ENCODE peak calls at places on chromosomes 16 and 17, in four cellular contexts. One of them, this sample, is unnamed.

GRCh38 chr16:49491736-49492089 is 118.1 kb downstream of the C16orf78 start:
- DNase-seq in MM.1S: peak
- DNase-seq in ovary: peak
- DNase-seq in GM23248: no peak
- DNase-seq in this sample: no peak

GRCh38 chr16:8869212-8869987 is 594 bp upstream of the CARHSP1 start:
- DNase-seq in MM.1S: no peak
- DNase-seq in ovary: no peak
- DNase-seq in GM23248: no peak
- DNase-seq in this sample: no peak

GRCh38 chr16:84960942-84961341 is 50.4 kb downstream of the ZDHHC7 start:
- DNase-seq in MM.1S: no peak
- DNase-seq in ovary: no peak
- DNase-seq in GM23248: no peak
- DNase-seq in this sample: no peak

GRCh38 chr17:740240-741055 is 8.1 kb downstream of the TLCD3A start:
- DNase-seq in MM.1S: no peak
- DNase-seq in ovary: no peak
- DNase-seq in GM23248: no peak
- DNase-seq in this sample: peak

GRCh38 chr17:7885357-7886226 is 3.0 kb upstream of the CHD3 start:
- DNase-seq in MM.1S: peak
- DNase-seq in ovary: peak
- DNase-seq in GM23248: peak
- DNase-seq in this sample: peak

GRCh38 chr16:85402910-85403692 is 210.0 kb upstream of the GSE1 start:
- DNase-seq in MM.1S: no peak
- DNase-seq in ovary: peak
- DNase-seq in GM23248: no peak
- DNase-seq in this sample: no peak

GRCh38 chr16:2773188-2773968 is 3.7 kb downstream of the ELOB start:
- DNase-seq in MM.1S: no peak
- DNase-seq in ovary: no peak
- DNase-seq in GM23248: peak
- DNase-seq in this sample: no peak

GRCh38 chr16:85664580-85665372 is 24.0 kb downstream of the GINS2 start:
- DNase-seq in MM.1S: no peak
- DNase-seq in ovary: peak
- DNase-seq in GM23248: no peak
- DNase-seq in this sample: no peak

GRCh38 chr17:35612924-35613521 is 25.9 kb downstream of the AP2B1 start:
- DNase-seq in MM.1S: peak
- DNase-seq in ovary: no peak
- DNase-seq in GM23248: peak
- DNase-seq in this sample: peak

GRCh38 chr16:51818342-51818944 is 667.4 kb upstream of the SALL1 start:
- DNase-seq in MM.1S: no peak
- DNase-seq in ovary: no peak
- DNase-seq in GM23248: peak
- DNase-seq in this sample: peak

GRCh38 chr17:8707232-8707590 is 37.4 kb downstream of the CCDC42 start:
- DNase-seq in MM.1S: no peak
- DNase-seq in ovary: no peak
- DNase-seq in GM23248: no peak
- DNase-seq in this sample: no peak

GRCh38 chr17:49063652-49064051 is 66.5 kb downstream of the IGF2BP1 start:
- DNase-seq in MM.1S: no peak
- DNase-seq in ovary: no peak
- DNase-seq in GM23248: peak
- DNase-seq in this sample: no peak

GRCh38 chr16:83100679-83101078 is 473.9 kb downstream of the CDH13 start:
- DNase-seq in MM.1S: no peak
- DNase-seq in ovary: no peak
- DNase-seq in GM23248: peak
- DNase-seq in this sample: peak

GRCh38 chr16:82603784-82604411 is 22.9 kb upstream of the CDH13 start:
- DNase-seq in MM.1S: no peak
- DNase-seq in ovary: no peak
- DNase-seq in GM23248: peak
- DNase-seq in this sample: peak

GRCh38 chr17:2170023-2170422 is 115.1 kb downstream of the HIC1 start:
- DNase-seq in MM.1S: peak
- DNase-seq in ovary: no peak
- DNase-seq in GM23248: no peak
- DNase-seq in this sample: peak

GRCh38 chr17:60747069-60747808 is 69.6 kb downstream of the BCAS3 start:
- DNase-seq in MM.1S: no peak
- DNase-seq in ovary: no peak
- DNase-seq in GM23248: no peak
- DNase-seq in this sample: no peak

GRCh38 chr17:66255112-66255511 is 25.9 kb upstream of the APOH start:
- DNase-seq in MM.1S: peak
- DNase-seq in ovary: no peak
- DNase-seq in GM23248: peak
- DNase-seq in this sample: peak

GRCh38 chr17:61734012-61734411 is 129.3 kb downstream of the BRIP1 start:
- DNase-seq in MM.1S: no peak
- DNase-seq in ovary: no peak
- DNase-seq in GM23248: no peak
- DNase-seq in this sample: no peak

GRCh38 chr16:84414789-84415326 is 46.5 kb downstream of the ATP2C2 start:
- DNase-seq in MM.1S: no peak
- DNase-seq in ovary: no peak
- DNase-seq in GM23248: no peak
- DNase-seq in this sample: no peak

GRCh38 chr17:28727727-28728363 is 743 bp upstream of the NEK8 start:
- DNase-seq in MM.1S: peak
- DNase-seq in ovary: peak
- DNase-seq in GM23248: peak
- DNase-seq in this sample: peak

GRCh38 chr17:47696717-47697642 is 3.0 kb downstream of the TBKBP1 start:
- DNase-seq in MM.1S: no peak
- DNase-seq in ovary: no peak
- DNase-seq in GM23248: no peak
- DNase-seq in this sample: no peak

GRCh38 chr16:88337021-88337420 is 45.7 kb upstream of the ZNF469 start:
- DNase-seq in MM.1S: no peak
- DNase-seq in ovary: no peak
- DNase-seq in GM23248: no peak
- DNase-seq in this sample: no peak

GRCh38 chr17:512926-513325 is 160.3 kb upstream of the RPH3AL start:
- DNase-seq in MM.1S: no peak
- DNase-seq in ovary: no peak
- DNase-seq in GM23248: peak
- DNase-seq in this sample: no peak

GRCh38 chr17:3927628-3928010 is 11.4 kb upstream of the P2RX1 start:
- DNase-seq in MM.1S: no peak
- DNase-seq in ovary: no peak
- DNase-seq in GM23248: no peak
- DNase-seq in this sample: no peak

GRCh38 chr17:66107731-66108130 is 84.2 kb downstream of the CEP112 start:
- DNase-seq in MM.1S: no peak
- DNase-seq in ovary: no peak
- DNase-seq in GM23248: no peak
- DNase-seq in this sample: no peak

GRCh38 chr17:49438885-49439284 is 24.2 kb upstream of the PHB1 start:
- DNase-seq in MM.1S: no peak
- DNase-seq in ovary: no peak
- DNase-seq in GM23248: no peak
- DNase-seq in this sample: no peak

GRCh38 chr17:43042025-43042424 is 17.0 kb downstream of the RND2 start:
- DNase-seq in MM.1S: no peak
- DNase-seq in ovary: no peak
- DNase-seq in GM23248: peak
- DNase-seq in this sample: no peak

GRCh38 chr16:73172621-73173312 is 124.8 kb upstream of the ZFHX3 start:
- DNase-seq in MM.1S: no peak
- DNase-seq in ovary: peak
- DNase-seq in GM23248: peak
- DNase-seq in this sample: no peak

GRCh38 chr16:77336637-77337036 is 98.2 kb downstream of the ADAMTS18 start:
- DNase-seq in MM.1S: no peak
- DNase-seq in ovary: no peak
- DNase-seq in GM23248: peak
- DNase-seq in this sample: no peak

GRCh38 chr17:6393368-6393952 is 41.5 kb downstream of the AIPL1 start:
- DNase-seq in MM.1S: no peak
- DNase-seq in ovary: no peak
- DNase-seq in GM23248: no peak
- DNase-seq in this sample: no peak

GRCh38 chr16:578870-579405 is 9.2 kb downstream of the PIGQ start:
- DNase-seq in MM.1S: peak
- DNase-seq in ovary: peak
- DNase-seq in GM23248: peak
- DNase-seq in this sample: peak

GRCh38 chr16:57591086-57591869 is 37.2 kb upstream of the ADGRG1 start:
- DNase-seq in MM.1S: peak
- DNase-seq in ovary: peak
- DNase-seq in GM23248: peak
- DNase-seq in this sample: peak

GRCh38 chr17:47701603-47702002 is 7.6 kb downstream of the TBKBP1 start:
- DNase-seq in MM.1S: no peak
- DNase-seq in ovary: no peak
- DNase-seq in GM23248: no peak
- DNase-seq in this sample: no peak

GRCh38 chr17:15261818-15262290 is 3.3 kb downstream of the PMP22 start:
- DNase-seq in MM.1S: no peak
- DNase-seq in ovary: no peak
- DNase-seq in GM23248: peak
- DNase-seq in this sample: no peak

GRCh38 chr16:23538919-23539278 is 18.3 kb downstream of the EARS2 start:
- DNase-seq in MM.1S: no peak
- DNase-seq in ovary: no peak
- DNase-seq in GM23248: no peak
- DNase-seq in this sample: no peak

GRCh38 chr17:68495081-68495480 is 17.1 kb upstream of the PRKAR1A start:
- DNase-seq in MM.1S: no peak
- DNase-seq in ovary: no peak
- DNase-seq in GM23248: no peak
- DNase-seq in this sample: no peak

GRCh38 chr17:68489919-68490318 is 22.3 kb upstream of the PRKAR1A start:
- DNase-seq in MM.1S: no peak
- DNase-seq in ovary: no peak
- DNase-seq in GM23248: no peak
- DNase-seq in this sample: no peak

GRCh38 chr17:68491381-68491849 is 20.8 kb upstream of the PRKAR1A start:
- DNase-seq in MM.1S: no peak
- DNase-seq in ovary: no peak
- DNase-seq in GM23248: no peak
- DNase-seq in this sample: peak

GRCh38 chr17:68491864-68492263 is 20.4 kb upstream of the PRKAR1A start:
- DNase-seq in MM.1S: no peak
- DNase-seq in ovary: no peak
- DNase-seq in GM23248: no peak
- DNase-seq in this sample: no peak
- H3K27ac ChIP-seq in MM.1S: peak
- H3K27ac ChIP-seq in ovary: peak
- H3K27ac ChIP-seq in GM23248: no peak
- H3K27ac ChIP-seq in this sample: peak

GRCh38 chr17:40339068-40339699 is 25.4 kb downstream of the GJD3 start:
- DNase-seq in MM.1S: no peak
- DNase-seq in ovary: peak
- DNase-seq in GM23248: no peak
- DNase-seq in this sample: no peak

GRCh38 chr17:40340880-40341807 is 23.4 kb downstream of the GJD3 start:
- DNase-seq in MM.1S: no peak
- DNase-seq in ovary: peak
- DNase-seq in GM23248: peak
- DNase-seq in this sample: peak

GRCh38 chr17:40341808-40342574 is 22.5 kb downstream of the GJD3 start:
- DNase-seq in MM.1S: no peak
- DNase-seq in ovary: peak
- DNase-seq in GM23248: peak
- DNase-seq in this sample: peak

GRCh38 chr17:40338058-40338457 is 26.5 kb downstream of the GJD3 start:
- DNase-seq in MM.1S: no peak
- DNase-seq in ovary: no peak
- DNase-seq in GM23248: no peak
- DNase-seq in this sample: no peak

DNA sequence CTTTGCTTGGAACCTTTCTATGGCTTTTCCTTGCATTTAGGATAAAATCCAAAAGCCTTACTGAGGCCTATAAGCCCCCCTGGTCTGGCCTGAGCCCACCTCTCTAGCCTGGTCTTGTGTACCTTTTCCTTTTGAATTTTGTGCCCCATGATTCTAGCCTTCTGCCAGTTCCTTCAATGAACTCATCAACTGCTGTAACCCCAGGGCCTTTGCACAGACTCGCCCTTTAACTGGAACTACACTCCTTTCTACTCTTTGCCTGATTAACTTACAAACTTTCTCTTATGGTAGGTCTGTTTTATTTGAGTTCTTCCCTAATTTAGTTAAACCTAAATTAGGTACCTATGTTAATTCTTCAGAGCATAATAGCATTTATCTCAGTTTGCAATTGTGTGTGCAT is 24.2 kb downstream of the GJD3 start:
- DNase-seq in MM.1S: no peak
- DNase-seq in ovary: no peak
- DNase-seq in GM23248: no peak
- DNase-seq in this sample: no peak
- H3K27ac ChIP-seq in MM.1S: no peak
- H3K27ac ChIP-seq in ovary: peak
- H3K27ac ChIP-seq in GM23248: peak
- H3K27ac ChIP-seq in this sample: peak

GRCh38 chr17:80754846-80755245 is 210.2 kb downstream of the RPTOR start:
- DNase-seq in MM.1S: no peak
- DNase-seq in ovary: no peak
- DNase-seq in GM23248: no peak
- DNase-seq in this sample: no peak
- H3K27ac ChIP-seq in MM.1S: no peak
- H3K27ac ChIP-seq in ovary: no peak
- H3K27ac ChIP-seq in GM23248: no peak
- H3K27ac ChIP-seq in this sample: no peak

GRCh38 chr17:58556833-58557250 is 42.4 kb upstream of the MTMR4 start:
- DNase-seq in MM.1S: no peak
- DNase-seq in ovary: no peak
- DNase-seq in GM23248: no peak
- DNase-seq in this sample: no peak
- H3K27ac ChIP-seq in MM.1S: no peak
- H3K27ac ChIP-seq in ovary: no peak
- H3K27ac ChIP-seq in GM23248: no peak
- H3K27ac ChIP-seq in this sample: peak

GRCh38 chr17:13594762-13595697 is 6.7 kb downstream of the HS3ST3A1 start:
- DNase-seq in MM.1S: peak
- DNase-seq in ovary: peak
- DNase-seq in GM23248: peak
- DNase-seq in this sample: peak
- H3K27ac ChIP-seq in MM.1S: no peak
- H3K27ac ChIP-seq in ovary: no peak
- H3K27ac ChIP-seq in GM23248: peak
- H3K27ac ChIP-seq in this sample: no peak

This sample was measured in Karpas-422.